ENCODE peak calls at places on chromosomes 16 and 17, in five cellular contexts. V is lower leg skin; W is ascending aorta; U is PC-3; I is CD8-positive, alpha-beta T cell. K is an unnamed sample.

GRCh38 chr16:84629580-84629979 is 11.7 kb upstream of the COTL1 start:
- DNase-seq in V (no peak), W (no peak), U (no peak), I (no peak), K (no peak)

GRCh38 chr16:8966781-8967436 is 3.2 kb upstream of the USP7 start:
- DNase-seq in V (no peak), W (no peak), U (no peak), I (no peak), K (no peak)

GRCh38 chr17:68161644-68162428 is 86.0 kb upstream of the AMZ2 start:
- DNase-seq in V (no peak), W (no peak), U (peak), I (no peak), K (no peak)

GRCh38 chr16:89565506-89566372 is 5.3 kb downstream of the RPL13 start:
- DNase-seq in V (peak), W (no peak), U (peak), I (peak), K (no peak)

GRCh38 chr16:19963306-19963705 is 78.7 kb upstream of the GPRC5B start:
- DNase-seq in V (peak), W (no peak), U (no peak), I (no peak), K (peak)

GRCh38 chr16:65071371-65072311 is 50.2 kb downstream of the CDH11 start:
- DNase-seq in V (peak), W (peak), U (peak), I (no peak), K (peak)

GRCh38 chr17:49727353-49727752 is 19.6 kb upstream of the SLC35B1 start:
- DNase-seq in V (no peak), W (no peak), U (no peak), I (no peak), K (no peak)

GRCh38 chr17:46865100-46865499 is 13.7 kb downstream of the WNT9B start:
- DNase-seq in V (no peak), W (no peak), U (no peak), I (no peak), K (no peak)

GRCh38 chr17:986322-986929 is 6.8 kb upstream of the NXN start:
- DNase-seq in V (no peak), W (no peak), U (no peak), I (no peak), K (no peak)

GRCh38 chr17:68868708-68869107 is 86.5 kb downstream of the ABCA8 start:
- DNase-seq in V (no peak), W (no peak), U (peak), I (no peak), K (peak)

GRCh38 chr16:84414789-84415326 is 46.5 kb downstream of the ATP2C2 start:
- DNase-seq in V (no peak), W (no peak), U (no peak), I (no peak), K (peak)

GRCh38 chr17:1873418-1873817 is 43.6 kb downstream of the RPA1 start:
- DNase-seq in V (no peak), W (no peak), U (no peak), I (no peak), K (no peak)

GRCh38 chr17:72097144-72097543 is 23.7 kb upstream of the SOX9 start:
- DNase-seq in V (peak), W (no peak), U (peak), I (no peak), K (no peak)

GRCh38 chr16:66619534-66620418 is 15.3 kb downstream of the CMTM3 start:
- DNase-seq in V (no peak), W (no peak), U (no peak), I (no peak), K (no peak)

GRCh38 chr17:39027037-39027436 is 59.8 kb upstream of the FBXO47 start:
- DNase-seq in V (peak), W (peak), U (peak), I (peak), K (peak)

GRCh38 chr17:16214190-16215001 is 938 bp downstream of the NCOR1 start:
- DNase-seq in V (no peak), W (no peak), U (peak), I (no peak), K (no peak)

GRCh38 chr17:6587310-6587709 is 31.0 kb upstream of the PITPNM3 start:
- DNase-seq in V (no peak), W (no peak), U (no peak), I (no peak), K (no peak)

GRCh38 chr16:69243479-69243878 is 56.5 kb downstream of the SNTB2 start:
- DNase-seq in V (no peak), W (no peak), U (no peak), I (no peak), K (no peak)

GRCh38 chr16:66079671-66080070 is 286.8 kb upstream of the CDH5 start:
- DNase-seq in V (no peak), W (no peak), U (no peak), I (no peak), K (no peak)

DNA sequence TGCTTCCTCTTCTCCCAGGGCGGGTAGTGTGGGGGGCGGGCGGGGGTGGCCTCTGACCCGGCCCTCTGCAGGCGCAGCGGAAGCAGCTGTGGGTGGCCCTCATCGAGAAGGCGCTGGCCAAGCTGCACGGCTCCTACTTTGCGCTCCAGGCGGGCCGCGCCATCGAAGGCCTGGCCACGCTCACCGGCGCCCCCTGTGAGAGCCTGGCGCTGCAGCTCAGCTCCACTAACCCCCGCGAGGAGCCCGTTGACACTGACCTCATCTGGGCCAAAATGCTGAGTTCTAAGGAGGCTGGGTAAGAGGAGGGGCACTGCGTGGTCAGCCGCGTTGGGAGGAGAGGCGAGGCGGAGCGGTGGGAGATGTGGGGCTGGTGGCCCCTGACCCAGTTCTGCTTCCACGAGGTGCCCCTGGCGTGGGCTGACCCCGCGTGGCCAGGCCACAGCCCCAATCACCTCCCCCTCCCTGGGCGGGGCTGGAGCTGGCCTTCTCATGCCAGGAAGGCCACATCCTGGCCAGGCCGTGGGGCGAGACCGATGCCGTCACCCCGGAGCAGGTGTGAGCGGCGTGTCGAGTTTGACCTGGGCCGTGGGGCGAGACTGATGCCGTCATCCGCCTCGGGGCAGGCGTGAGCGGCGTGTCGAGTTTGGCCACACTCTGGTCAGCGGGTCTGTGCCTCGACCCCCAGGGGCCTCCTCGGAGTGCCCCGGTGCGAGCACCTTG is 10.5 kb upstream of the PRR35 start:
- DNase-seq in V (no peak), W (no peak), U (no peak), I (no peak), K (no peak)
- TF ChIP-seq CTCF in V (no peak), W (no peak), U (no peak), I (no peak), K (no peak)

GRCh38 chr17:36094232-36094631 is 4.3 kb upstream of the CCL3 start:
- DNase-seq in V (no peak), W (no peak), U (no peak), I (no peak), K (no peak)
- TF ChIP-seq CTCF in V (no peak), W (no peak), U (no peak), I (no peak), K (no peak)

DNA sequence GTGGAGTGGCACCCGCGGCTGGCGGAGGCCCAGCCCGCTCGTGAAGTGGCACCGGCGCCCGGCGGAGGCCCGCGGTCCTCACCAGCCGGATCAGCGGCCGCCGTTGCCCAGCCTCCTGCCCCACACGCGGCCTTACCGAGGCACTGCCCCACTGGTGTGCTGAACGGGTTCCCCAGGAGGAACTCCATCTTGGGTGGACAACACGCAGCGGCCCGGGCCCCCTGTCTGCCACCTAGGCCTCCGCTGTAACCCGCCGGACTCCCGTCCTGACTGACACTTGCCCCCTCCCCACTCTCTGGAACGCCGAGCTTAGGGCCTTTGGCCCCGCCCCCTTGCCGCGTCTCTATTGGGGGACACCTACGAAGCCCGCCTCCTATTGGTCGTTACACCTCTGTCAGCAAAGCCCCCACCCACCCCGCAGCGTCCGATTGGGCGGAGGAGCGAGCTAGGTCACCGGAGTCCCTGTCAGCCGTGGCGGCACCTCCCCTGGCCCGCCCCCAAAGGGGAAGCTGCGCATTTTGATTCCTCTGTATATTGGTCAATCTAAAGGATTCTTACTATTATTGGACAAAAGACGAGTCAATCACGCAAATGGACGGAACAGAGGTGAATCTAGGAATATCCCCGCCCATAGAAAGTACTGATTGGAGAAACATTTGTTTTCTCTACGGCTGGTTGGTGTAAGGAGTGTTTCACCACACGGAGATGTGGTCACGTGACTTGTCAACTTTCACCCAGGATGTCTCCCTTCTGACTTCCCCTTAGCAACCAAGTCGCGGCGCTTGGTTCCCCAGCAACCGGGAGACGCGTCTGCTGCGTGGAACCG is at the start of the genes DRC3 and TOM1L2:
- DNase-seq in V (peak), W (peak), U (peak), I (peak), K (peak)
- TF ChIP-seq CTCF in V (no peak), W (peak), U (no peak), I (no peak), K (peak)

DNA sequence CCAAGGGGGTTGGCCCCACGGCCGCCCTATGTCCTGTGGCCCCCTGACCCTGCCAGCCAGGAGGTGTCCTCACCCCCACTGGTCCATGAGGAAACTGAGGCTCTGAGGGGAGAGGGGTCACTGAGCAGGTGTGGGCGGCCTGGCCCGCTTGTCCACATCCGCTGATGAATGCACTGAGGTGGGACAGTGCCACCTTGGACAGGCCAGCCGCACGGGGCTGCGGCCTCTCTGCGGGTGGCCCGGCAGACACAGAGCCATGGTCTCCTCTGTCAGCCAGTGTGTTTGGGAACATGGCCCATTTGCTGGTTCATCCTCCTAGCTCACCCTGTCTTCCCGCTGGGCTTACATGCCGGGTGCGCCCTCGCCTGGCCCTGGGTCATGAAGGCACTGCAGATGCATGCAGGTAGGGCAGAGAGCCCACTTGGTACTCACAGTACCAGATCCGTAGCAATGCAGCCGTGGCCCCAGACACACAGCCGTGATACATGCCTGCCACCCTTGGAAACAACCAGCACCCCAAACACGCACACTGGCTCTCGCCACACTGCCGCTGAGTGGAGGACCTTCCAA is 93.9 kb downstream of the ENGASE start:
- DNase-seq in V (no peak), W (no peak), U (peak), I (no peak), K (no peak)
- TF ChIP-seq CTCF in V (no peak), W (no peak), U (peak), I (no peak), K (no peak)

GRCh38 chr16:86525696-86526095 is 15.4 kb downstream of the FOXF1 start:
- DNase-seq in V (no peak), W (no peak), U (no peak), I (no peak), K (no peak)

GRCh38 chr16:86521236-86522197 is 11.2 kb downstream of the FOXF1 start:
- DNase-seq in V (no peak), W (no peak), U (no peak), I (no peak), K (no peak)

GRCh38 chr16:86522639-86523038 is 12.3 kb downstream of the FOXF1 start:
- DNase-seq in V (no peak), W (no peak), U (no peak), I (no peak), K (no peak)

GRCh38 chr16:86523166-86523740 is 12.9 kb downstream of the FOXF1 start:
- DNase-seq in V (no peak), W (no peak), U (no peak), I (no peak), K (no peak)

GRCh38 chr16:86524029-86524428 is 13.7 kb downstream of the FOXF1 start:
- DNase-seq in V (no peak), W (no peak), U (no peak), I (no peak), K (no peak)
- TF ChIP-seq CTCF in V (no peak), W (no peak), U (no peak), I (no peak), K (no peak)

GRCh38 chr17:32813021-32813420 is 63.9 kb downstream of the MYO1D start:
- DNase-seq in V (no peak), W (no peak), U (peak), I (no peak), K (no peak)
- TF ChIP-seq CTCF in V (no peak), W (no peak), U (no peak), I (no peak), K (no peak)

DNA sequence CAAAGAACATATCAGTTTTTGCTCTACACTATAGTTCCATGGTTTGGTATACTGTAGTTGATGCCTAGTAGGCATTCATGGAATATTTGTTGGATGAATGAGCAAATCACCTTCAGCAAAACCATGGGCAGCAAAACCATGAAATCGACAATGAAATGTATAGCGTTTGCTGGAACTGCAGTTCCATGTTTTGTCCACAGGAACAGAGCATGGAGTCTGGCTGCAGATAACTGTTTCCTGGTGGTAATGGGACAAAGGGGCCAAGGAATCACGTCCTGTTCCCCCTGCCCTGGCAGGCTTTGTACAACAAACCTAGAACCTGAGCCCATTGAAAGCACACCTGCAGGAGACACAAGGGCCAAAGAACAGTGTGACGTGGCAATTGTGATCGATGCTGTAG is 101.1 kb downstream of the USP31 start:
- DNase-seq in V (peak), W (no peak), U (peak), I (no peak), K (no peak)
- TF ChIP-seq CTCF in V (no peak), W (no peak), U (peak), I (no peak), K (no peak)

K was measured in testis.